ENCODE peak calls at places on chromosome 18, in six cellular contexts. L, U, D, A, C and T are unnamed samples. For H3K4me1, the result is how much of the 10 kb centered on the place peaks cover.

GRCh38 chr18:2939317-2939716 is 73.6 kb downstream of the LPIN2 start:
- DNase-seq in L (peak), A (no peak), D (peak), C (no peak), U (peak), T (peak)

GRCh38 chr18:76491436-76491800 is 3.6 kb downstream of the ZNF516 start:
- DNase-seq in C (peak), L (peak), U (peak), D (peak), A (no peak), T (peak)

GRCh38 chr18:76395609-76396008 is 99.4 kb downstream of the ZNF516 start:
- DNase-seq in D (peak), U (no peak), A (no peak), C (no peak), L (no peak), T (peak)

GRCh38 chr18:13582283-13582682 is 144.1 kb downstream of the FAM210A start:
- DNase-seq in C (no peak), U (no peak), D (no peak), A (no peak), L (no peak), T (no peak)

GRCh38 chr18:48924621-48925601 is 25.9 kb downstream of the SMAD7 start:
- DNase-seq in C (no peak), U (no peak), L (no peak), D (no peak), A (no peak), T (no peak)

GRCh38 chr18:79632765-79633164 is 46.8 kb upstream of the CTDP1 start:
- DNase-seq in C (peak), L (no peak), A (no peak), U (peak), D (no peak), T (no peak)

GRCh38 chr18:59359576-59359952 is 499 bp upstream of the LMAN1 start:
- DNase-seq in U (no peak), L (no peak), C (no peak), D (no peak), A (no peak), T (no peak)

GRCh38 chr18:67845035-67845434 is 328.5 kb upstream of the DSEL start:
- DNase-seq in D (no peak), A (no peak), L (no peak), U (no peak), C (no peak), T (no peak)

GRCh38 chr18:48838921-48839818 is 111.6 kb downstream of the SMAD7 start:
- DNase-seq in U (no peak), D (no peak), A (no peak), L (peak), C (no peak), T (no peak)

GRCh38 chr18:74373428-74373827 is 57.8 kb downstream of the C18orf63 start:
- DNase-seq in A (peak), D (no peak), L (no peak), U (no peak), C (no peak), T (no peak)

GRCh38 chr18:75489493-75490190 is 62.1 kb upstream of the SMIM21 start:
- DNase-seq in A (no peak), C (no peak), D (no peak), L (peak), U (no peak), T (no peak)

GRCh38 chr18:7760967-7761946 is 194.1 kb downstream of the PTPRM start:
- DNase-seq in D (no peak), C (no peak), L (peak), A (no peak), U (no peak), T (no peak)

GRCh38 chr18:79524181-79525078 is 128.7 kb downstream of the NFATC1 start:
- DNase-seq in D (no peak), L (no peak), A (no peak), U (no peak), C (peak), T (peak)

GRCh38 chr18:47737198-47737830 is 193.1 kb downstream of the SMAD2 start:
- DNase-seq in L (no peak), D (no peak), U (peak), C (peak), A (no peak), T (no peak)

GRCh38 chr18:23662309-23663263 is at the start of gene ANKRD29:
- DNase-seq in U (peak), A (no peak), D (peak), L (peak), C (peak), T (peak)

GRCh38 chr18:36717422-36718110 is 111.2 kb downstream of the TPGS2 start:
- DNase-seq in D (no peak), A (no peak), C (no peak), U (no peak), L (no peak), T (no peak)

GRCh38 chr18:11932393-11932792 is 24.3 kb upstream of the MPPE1 start:
- DNase-seq in U (no peak), D (no peak), C (no peak), A (no peak), L (no peak), T (peak)

GRCh38 chr18:415047-415446 is 85.5 kb downstream of the COLEC12 start:
- DNase-seq in C (no peak), L (no peak), D (no peak), A (no peak), U (no peak), T (no peak)

GRCh38 chr18:48455555-48456478 is 46.6 kb upstream of the ZBTB7C start:
- DNase-seq in A (no peak), C (no peak), D (peak), U (no peak), L (no peak), T (no peak)

GRCh38 chr18:26685438-26686173 is 137.3 kb upstream of the KCTD1 start:
- DNase-seq in L (no peak), U (no peak), A (peak), C (no peak), D (no peak), T (no peak)

GRCh38 chr18:50207722-50208121 is 12.8 kb upstream of the MYO5B start:
- DNase-seq in L (no peak), A (no peak), D (no peak), U (no peak), C (no peak), T (no peak)

GRCh38 chr18:50201476-50201875 is 6.5 kb upstream of the MYO5B start:
- DNase-seq in A (no peak), U (no peak), D (no peak), L (no peak), C (no peak), T (no peak)

DNA sequence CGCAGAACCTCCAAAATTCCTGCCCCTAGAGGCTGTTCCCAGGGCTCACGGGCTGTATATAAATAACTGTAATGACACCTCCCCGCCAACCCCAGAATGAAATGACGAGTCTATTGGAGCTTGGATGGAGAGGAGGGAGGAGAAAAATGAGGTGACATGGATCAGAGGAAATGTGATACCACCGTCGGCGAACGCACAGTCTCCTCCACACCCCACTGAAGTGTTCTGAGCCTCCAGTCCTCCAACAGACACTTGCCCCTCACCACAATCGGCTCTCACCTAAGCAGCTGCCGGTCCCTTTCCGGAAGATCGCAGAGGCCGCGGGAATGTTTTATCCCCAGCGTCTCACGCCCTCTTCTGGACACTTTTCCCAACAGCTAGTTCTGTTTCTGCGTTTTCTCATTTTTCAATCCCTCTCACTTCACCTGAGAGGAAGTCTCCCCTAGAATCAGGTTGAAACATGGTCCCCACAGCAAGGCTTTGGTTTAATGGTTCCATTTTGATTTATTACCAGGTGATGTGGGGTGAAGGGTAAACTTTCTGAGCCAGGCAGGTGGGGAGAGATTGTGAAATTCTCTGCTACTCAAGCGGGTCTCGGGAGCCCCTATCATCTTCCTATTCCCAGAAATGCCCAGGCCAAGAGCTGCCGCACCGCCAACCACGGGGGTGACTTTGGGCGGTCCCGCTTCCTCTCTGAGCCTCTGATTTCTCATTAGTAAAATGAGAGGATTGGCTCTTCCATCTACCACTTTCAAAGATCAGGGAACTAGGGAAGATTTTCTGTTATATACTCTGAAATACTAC is 9.1 kb upstream of the MYO5B start:
- DNase-seq in C (no peak), A (no peak), L (peak), D (peak), U (peak), T (peak)
- TF ChIP-seq EP300 in C (no peak), A (no peak), L (no peak), D (no peak), U (no peak), T (no peak)

GRCh38 chr18:35410561-35410960 is 33.4 kb upstream of the ZNF396 start:
- DNase-seq in U (no peak), L (no peak), C (no peak), D (no peak), A (no peak), T (no peak)

GRCh38 chr18:35415511-35416427 is 38.6 kb upstream of the ZNF396 start:
- DNase-seq in U (no peak), L (no peak), A (no peak), C (no peak), D (no peak), T (no peak)

GRCh38 chr18:35417223-35417622 is 40.1 kb upstream of the ZNF396 start:
- DNase-seq in D (no peak), L (no peak), C (no peak), U (no peak), A (no peak), T (no peak)

GRCh38 chr18:35409921-35410320 is 32.8 kb upstream of the ZNF396 start:
- DNase-seq in A (no peak), C (no peak), L (no peak), U (no peak), D (peak), T (no peak)

DNA sequence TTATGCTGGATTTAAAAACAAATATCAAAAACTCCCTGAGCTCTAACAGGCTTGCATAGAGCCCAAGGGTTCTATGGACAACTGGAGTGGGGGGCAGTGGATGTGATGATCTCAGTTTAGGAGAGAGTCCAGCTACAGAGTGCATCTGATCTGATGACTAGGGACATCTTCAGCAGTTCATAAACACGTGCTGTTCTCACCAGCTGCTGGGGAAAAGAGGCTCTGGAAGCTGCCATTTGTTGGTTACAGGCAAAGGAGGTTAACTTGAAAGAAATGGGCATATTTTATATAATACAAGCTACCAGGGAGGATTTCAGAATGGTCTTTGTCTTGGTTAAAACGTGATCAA is 36.0 kb upstream of the ZNF396 start:
- DNase-seq in A (no peak), L (no peak), D (no peak), C (no peak), U (no peak), T (no peak)
- H3K4me1 ChIP-seq in A (under half), L (under half), D (under half), C (under half), U (under half), T (under half)

DNA sequence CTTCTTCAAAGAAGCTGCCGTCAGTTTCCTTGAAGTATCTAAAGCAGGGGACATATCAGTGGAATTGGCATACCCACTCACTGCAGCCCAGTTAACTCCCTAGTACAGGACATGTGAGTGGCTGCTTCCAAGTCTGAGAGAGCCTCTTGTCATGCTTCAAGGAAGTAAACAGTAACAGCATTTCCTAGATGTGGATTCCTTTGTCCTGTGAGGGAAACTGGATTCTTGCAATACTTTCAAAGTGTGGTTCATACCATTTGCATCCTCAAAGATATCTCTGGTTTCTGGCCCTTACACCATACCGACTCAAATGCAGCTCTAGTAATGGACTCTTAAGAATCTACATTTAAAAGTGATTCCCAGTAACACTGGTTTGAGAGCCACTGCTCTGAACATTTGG is 87.2 kb downstream of the ESCO1 start:
- DNase-seq in L (no peak), U (no peak), C (no peak), A (no peak), D (no peak), T (no peak)
- H3K27ac ChIP-seq in L (no peak), U (no peak), C (no peak), A (no peak), D (no peak), T (no peak)

DNA sequence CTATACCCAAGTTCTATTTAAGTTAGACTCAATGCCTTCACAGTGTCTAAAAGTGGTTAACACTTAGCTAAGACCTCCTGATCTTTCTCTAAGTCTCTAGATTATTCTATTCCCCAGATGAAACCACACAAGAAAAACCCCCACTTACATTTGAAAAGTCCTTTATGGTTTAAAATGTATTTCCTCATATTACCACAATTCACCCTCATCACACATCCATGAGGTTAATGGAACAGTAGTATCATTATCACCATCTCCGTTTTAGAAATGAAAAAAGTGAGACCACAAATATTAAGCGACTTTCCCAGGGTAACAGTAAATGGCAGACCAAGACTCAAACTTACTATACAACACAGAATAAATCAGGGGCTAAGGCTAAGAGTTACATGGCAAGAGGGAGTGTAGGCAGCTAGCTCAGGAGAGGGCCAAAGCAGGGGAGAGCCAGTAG is 28.6 kb downstream of the EPG5 start:
- DNase-seq in A (peak), C (no peak), L (no peak), U (no peak), D (no peak), T (no peak)
- TF ChIP-seq EP300 in A (no peak), C (no peak), L (no peak), U (no peak), D (no peak), T (no peak)